ENCODE peak calls at places on chromosomes 13 and 19, in seven cellular contexts. D is left lung; V is esophagus squamous epithelium; U is CD8-positive, alpha-beta T cell; Z is AG10803; W is BJ; O is cardiac fibroblast. E is an unnamed sample.

GRCh38 chr13:40983725-40984669 is 35.1 kb downstream of the ELF1 start:
- DNase-seq in O (peak; percentile 4), V (no peak), W (no peak), Z (no peak), U (no peak), D (no peak), E (no peak)

GRCh38 chr13:78958019-78958418 is 299.1 kb upstream of the OBI1 start:
- DNase-seq in D (no peak), U (no peak), O (no peak), V (no peak), Z (no peak), W (no peak), E (no peak)

GRCh38 chr13:113728571-113729054 is 30.4 kb upstream of the TMEM255B start:
- DNase-seq in Z (no peak), V (no peak), O (no peak), U (no peak), W (no peak), D (no peak), E (no peak)

GRCh38 chr19:42285546-42285945 is 16.4 kb upstream of the PRR19 start:
- DNase-seq in V (no peak), W (no peak), U (no peak), Z (no peak), O (no peak), D (no peak), E (no peak)

GRCh38 chr13:21573920-21574712 is 29.9 kb downstream of the MICU2 start:
- DNase-seq in O (no peak), Z (no peak), V (no peak), D (no peak), W (no peak), U (no peak), E (no peak)

GRCh38 chr13:98525852-98526512 is 50.9 kb downstream of the STK24 start:
- DNase-seq in U (no peak), Z (no peak), W (no peak), V (no peak), O (no peak), D (no peak), E (no peak)

GRCh38 chr13:79805317-79805716 is 324.4 kb downstream of the NDFIP2 start:
- DNase-seq in Z (no peak), O (no peak), W (no peak), U (no peak), D (no peak), V (no peak), E (no peak)

GRCh38 chr13:100601716-100602115 is 13.1 kb upstream of the GGACT start:
- DNase-seq in V (no peak), Z (no peak), D (no peak), O (no peak), W (no peak), U (no peak), E (no peak)

GRCh38 chr13:113029487-113030258 is 60.7 kb downstream of the MCF2L start:
- DNase-seq in W (no peak), D (no peak), U (peak; percentile 40), O (peak; percentile 19), V (no peak), Z (no peak), E (peak; percentile 15)

GRCh38 chr19:4362871-4363545 is 19.6 kb downstream of the MPND start:
- DNase-seq in O (no peak), Z (no peak), U (no peak), V (no peak), D (no peak), W (no peak), E (no peak)

GRCh38 chr13:24148414-24149305 is 11.9 kb upstream of the SPATA13 start:
- DNase-seq in O (peak; percentile 99), D (peak; percentile 56), V (no peak), Z (peak; percentile 98), U (no peak), W (peak; percentile 98), E (peak; percentile 97)

GRCh38 chr19:16349551-16350171 is 25.0 kb downstream of the KLF2 start:
- DNase-seq in O (no peak), U (no peak), W (no peak), Z (no peak), V (no peak), D (no peak), E (no peak)

GRCh38 chr19:19480688-19481087 is 34.7 kb downstream of the TSSK6 start:
- DNase-seq in Z (no peak), O (no peak), D (no peak), V (no peak), U (no peak), W (no peak), E (no peak)

GRCh38 chr13:27023385-27023784 is 148.2 kb downstream of the USP12 start:
- DNase-seq in U (no peak), D (no peak), O (no peak), V (no peak), W (no peak), Z (no peak), E (no peak)

GRCh38 chr19:41940443-41941409 is 12.5 kb upstream of the ERFL start:
- DNase-seq in U (no peak), V (no peak), D (no peak), Z (no peak), W (no peak), O (no peak), E (no peak)

GRCh38 chr19:48507911-48508439 is 3.7 kb downstream of the LMTK3 start:
- DNase-seq in U (no peak), Z (no peak), V (no peak), D (no peak), O (no peak), W (no peak), E (no peak)

GRCh38 chr19:48509467-48510194 is 2.0 kb downstream of the LMTK3 start:
- DNase-seq in U (no peak), V (no peak), D (no peak), W (no peak), O (peak; percentile 15), Z (no peak), E (peak; percentile 22)

GRCh38 chr19:48502720-48503018 is 9.0 kb downstream of the LMTK3 start:
- DNase-seq in U (no peak), V (no peak), Z (no peak), D (no peak), O (no peak), W (no peak), E (no peak)

GRCh38 chr19:48508729-48509310 is 2.8 kb downstream of the LMTK3 start:
- DNase-seq in D (no peak), U (no peak), O (no peak), V (no peak), W (no peak), Z (no peak), E (no peak)

DNA sequence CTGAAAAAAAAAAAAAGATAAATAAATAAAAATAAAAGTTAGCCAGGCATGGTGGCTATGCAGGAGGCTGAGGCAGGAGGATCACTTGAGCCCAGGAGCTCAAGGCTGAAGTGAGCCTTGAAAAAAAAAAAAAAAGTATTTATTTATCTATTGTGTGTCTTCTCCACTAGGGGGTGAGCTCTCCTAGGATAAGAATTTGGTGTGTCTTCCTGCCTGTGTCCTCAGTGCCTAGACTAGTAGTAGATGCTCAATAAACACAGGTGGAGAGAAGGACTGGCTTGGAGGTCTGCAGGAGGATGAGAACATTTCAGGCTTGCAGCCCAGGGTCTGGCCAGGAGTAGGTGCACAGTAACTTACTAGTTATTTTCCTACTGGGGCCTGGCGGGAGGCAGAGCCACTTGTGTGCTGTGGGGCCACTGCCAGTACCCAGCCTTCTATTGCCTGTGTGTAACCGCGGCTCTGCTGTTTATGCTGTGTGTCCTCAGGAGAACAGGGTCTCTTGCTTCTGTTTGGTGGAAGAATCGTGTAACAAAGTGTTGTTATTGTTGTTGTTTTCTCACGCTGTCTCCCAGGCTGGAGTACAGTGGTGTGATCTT is 5.4 kb downstream of the LMTK3 start:
- DNase-seq in V (no peak), U (no peak), W (no peak), O (peak; percentile 71), D (no peak), Z (peak; percentile 56), E (peak; percentile 70)
- TF ChIP-seq CTCF in V (peak; percentile 75), U (peak; percentile 63), W (peak; percentile 55), O (peak; percentile 38), D (peak; percentile 17), Z (peak; percentile 64), E (peak; percentile 50)

DNA sequence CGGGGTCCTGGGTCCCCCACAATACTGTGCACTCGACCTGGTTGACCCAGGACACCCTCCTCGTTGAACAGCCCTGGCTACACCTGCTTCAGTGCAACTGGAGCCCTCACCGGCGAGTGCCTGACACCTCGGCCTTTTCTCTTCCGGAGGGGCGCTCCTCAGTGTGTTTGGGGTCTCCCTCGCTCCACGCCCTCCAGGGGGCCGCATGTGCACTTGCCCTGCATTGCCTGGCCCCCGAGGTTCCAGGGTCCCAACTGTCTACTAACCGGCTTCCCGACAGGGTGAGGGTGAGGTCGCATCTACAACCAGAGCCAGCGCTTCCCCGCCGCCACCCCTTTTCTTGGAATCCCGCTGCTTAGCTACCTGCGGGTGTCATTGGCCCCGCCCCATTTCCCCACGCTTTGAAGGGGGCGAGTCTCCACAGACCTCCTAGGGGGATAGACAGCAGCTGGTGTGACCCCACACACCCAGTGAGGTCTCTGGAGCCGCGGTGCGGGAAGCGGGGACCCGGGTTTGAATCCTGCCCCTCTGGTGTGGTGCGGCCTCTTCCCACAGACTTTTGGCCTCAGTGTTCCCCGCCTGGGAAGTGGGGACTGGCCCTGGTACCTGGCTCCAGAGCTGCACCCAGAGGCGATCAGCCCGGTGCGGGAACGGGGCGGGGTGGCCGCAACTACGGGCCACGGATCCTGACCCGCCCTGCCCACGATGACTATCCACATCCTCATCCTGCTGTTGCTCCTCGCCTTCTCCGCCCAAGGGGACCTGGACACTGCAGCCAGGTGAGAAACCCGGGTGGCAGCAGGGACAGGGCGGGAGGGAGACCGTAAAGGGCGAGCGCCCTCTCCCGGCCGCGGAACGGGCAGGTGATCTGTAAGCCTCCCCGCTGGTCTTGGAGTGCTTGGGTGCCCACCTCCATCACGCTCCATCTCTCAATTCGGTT is at the start of gene ADM5:
- DNase-seq in W (no peak), Z (no peak), V (no peak), O (no peak), U (peak; percentile 42), D (no peak), E (no peak)
- TF ChIP-seq CTCF in W (peak; percentile 69), Z (peak; percentile 51), V (peak; percentile 68), O (peak; percentile 50), U (no peak), D (peak; percentile 13), E (peak; percentile 41)

GRCh38 chr13:51045450-51045849 is 65.6 kb downstream of the C13orf42 start:
- DNase-seq in U (no peak), O (no peak), V (no peak), W (no peak), Z (no peak), D (no peak), E (no peak)

GRCh38 chr13:51041126-51041525 is 69.9 kb downstream of the C13orf42 start:
- DNase-seq in O (no peak), W (no peak), U (no peak), V (no peak), D (no peak), Z (peak; percentile 49), E (no peak)

GRCh38 chr13:51047434-51048165 is 63.5 kb downstream of the C13orf42 start:
- DNase-seq in O (no peak), U (no peak), Z (no peak), W (no peak), D (no peak), V (no peak), E (no peak)

GRCh38 chr13:51041710-51042109 is 69.4 kb downstream of the C13orf42 start:
- DNase-seq in Z (no peak), U (no peak), V (no peak), D (no peak), W (no peak), O (no peak), E (no peak)

GRCh38 chr13:51044023-51044665 is 66.9 kb downstream of the C13orf42 start:
- DNase-seq in Z (no peak), V (no peak), W (no peak), D (no peak), O (no peak), U (no peak), E (no peak)
- TF ChIP-seq CTCF in Z (no peak), V (no peak), W (no peak), D (no peak), O (no peak), U (no peak), E (no peak)

GRCh38 chr19:49469828-49470614 is 4.0 kb upstream of the FLT3LG start:
- DNase-seq in W (no peak), Z (no peak), O (no peak), U (peak; percentile 84), V (no peak), D (no peak), E (no peak)
- TF ChIP-seq CTCF in W (no peak), Z (peak; percentile 21), O (peak; percentile 12), U (peak; percentile 52), V (peak; percentile 40), D (peak; percentile 15), E (no peak)